ENCODE peak calls at places on chromosomes 16 and 17, in eight cellular contexts. S, Y, D, J, F, P, G and O are unnamed samples.

GRCh38 chr17:29004081-29004692 is 1.6 kb downstream of the SEZ6 start:
- DNase-seq in S (peak; percentile 41), Y (no peak), D (no peak), J (peak; percentile 45), F (peak; percentile 69), P (no peak), G (no peak), O (no peak)

GRCh38 chr16:63618896-63619295 is 1503.0 kb downstream of the CDH11 start:
- DNase-seq in S (no peak), Y (no peak), D (no peak), J (no peak), F (no peak), P (no peak), G (no peak), O (no peak)

GRCh38 chr17:73274490-73274889 is 12.8 kb upstream of the CPSF4L start:
- DNase-seq in S (no peak), Y (no peak), D (no peak), J (no peak), F (no peak), P (no peak), G (no peak), O (no peak)

GRCh38 chr17:39547713-39548478 is 59.8 kb downstream of the NEUROD2 start:
- DNase-seq in S (peak; percentile 49), Y (peak; percentile 59), D (peak; percentile 88), J (peak; percentile 82), F (peak; percentile 59), P (no peak), G (peak; percentile 60), O (peak; percentile 44)

GRCh38 chr17:77728022-77728671 is 230.4 kb upstream of the TNRC6C start:
- DNase-seq in S (no peak), Y (peak; percentile 61), D (no peak), J (peak; percentile 64), F (no peak), P (peak; percentile 79), G (peak; percentile 17), O (no peak)

GRCh38 chr17:7840875-7841274 is 6.9 kb downstream of the KDM6B start:
- DNase-seq in S (no peak), Y (no peak), D (no peak), J (no peak), F (no peak), P (no peak), G (no peak), O (no peak)

GRCh38 chr16:28188085-28188916 is 23.5 kb downstream of the XPO6 start:
- DNase-seq in S (no peak), Y (no peak), D (no peak), J (no peak), F (no peak), P (no peak), G (no peak), O (no peak)

GRCh38 chr16:85798901-85799496 is 345 bp downstream of the EMC8 start:
- DNase-seq in S (no peak), Y (peak; percentile 2), D (no peak), J (peak; percentile 47), F (no peak), P (no peak), G (peak; percentile 56), O (no peak)

GRCh38 chr16:73730496-73731090 is 566.0 kb upstream of the PSMD7 start:
- DNase-seq in S (no peak), Y (no peak), D (no peak), J (no peak), F (no peak), P (no peak), G (no peak), O (no peak)

GRCh38 chr17:66466933-66467367 is 164.5 kb downstream of the PRKCA start:
- DNase-seq in S (peak; percentile 98), Y (no peak), D (no peak), J (no peak), F (no peak), P (no peak), G (no peak), O (no peak)

GRCh38 chr16:48408688-48409087 is 23.5 kb upstream of the SIAH1 start:
- DNase-seq in S (peak; percentile 41), Y (no peak), D (no peak), J (peak; percentile 51), F (no peak), P (no peak), G (peak; percentile 58), O (no peak)

GRCh38 chr17:31787082-31787481 is 72.0 kb downstream of the COPRS start:
- DNase-seq in S (no peak), Y (no peak), D (no peak), J (no peak), F (no peak), P (no peak), G (no peak), O (no peak)

GRCh38 chr17:69410671-69411070 is 3.8 kb upstream of the MAP2K6 start:
- DNase-seq in S (no peak), Y (no peak), D (no peak), J (no peak), F (no peak), P (no peak), G (no peak), O (no peak)

GRCh38 chr16:67845291-67846062 is 1.3 kb upstream of the NUTF2 start:
- DNase-seq in S (no peak), Y (no peak), D (no peak), J (no peak), F (no peak), P (no peak), G (no peak), O (no peak)

GRCh38 chr17:79180358-79181005 is 105.9 kb downstream of the ENGASE start:
- DNase-seq in S (no peak), Y (no peak), D (no peak), J (no peak), F (no peak), P (no peak), G (no peak), O (no peak)

GRCh38 chr17:57523926-57524634 is 221.0 kb downstream of the CCDC182 start:
- DNase-seq in S (peak; percentile 90), Y (peak; percentile 76), D (no peak), J (peak; percentile 85), F (no peak), P (no peak), G (no peak), O (peak; percentile 71)

GRCh38 chr17:62307196-62307595 is 73.2 kb upstream of the EFCAB3 start:
- DNase-seq in S (no peak), Y (no peak), D (no peak), J (no peak), F (no peak), P (no peak), G (no peak), O (no peak)

GRCh38 chr17:79897243-79898063 is 58.2 kb upstream of the CBX4 start:
- DNase-seq in S (no peak), Y (no peak), D (no peak), J (no peak), F (no peak), P (no peak), G (peak; percentile 86), O (no peak)

GRCh38 chr17:46072998-46073397 is 73.9 kb downstream of the STH start:
- DNase-seq in S (peak; percentile 78), Y (no peak), D (no peak), J (no peak), F (no peak), P (no peak), G (no peak), O (no peak)

GRCh38 chr17:78534492-78535284 is 42.5 kb downstream of the DNAH17 start:
- DNase-seq in S (no peak), Y (peak; percentile 66), D (no peak), J (no peak), F (no peak), P (no peak), G (no peak), O (peak; percentile 24)

GRCh38 chr16:47732122-47732805 is 271.1 kb downstream of the PHKB start:
- DNase-seq in S (peak; percentile 92), Y (no peak), D (no peak), J (no peak), F (no peak), P (no peak), G (no peak), O (no peak)

GRCh38 chr17:43740541-43740940 is 18.1 kb downstream of the SOST start:
- DNase-seq in S (peak; percentile 55), Y (no peak), D (no peak), J (no peak), F (no peak), P (no peak), G (no peak), O (no peak)

GRCh38 chr17:32882734-32883133 is 5.8 kb upstream of the MYO1D start:
- DNase-seq in S (no peak), Y (no peak), D (no peak), J (no peak), F (no peak), P (no peak), G (no peak), O (no peak)

GRCh38 chr17:52383493-52384100 is 225.1 kb upstream of the CA10 start:
- DNase-seq in S (peak; percentile 50), Y (peak; percentile 69), D (peak; percentile 48), J (no peak), F (peak; percentile 87), P (peak; percentile 67), G (peak; percentile 68), O (no peak)

GRCh38 chr16:50666658-50667496 is 14.2 kb downstream of the SNX20 start:
- DNase-seq in S (no peak), Y (no peak), D (no peak), J (no peak), F (no peak), P (no peak), G (no peak), O (no peak)

GRCh38 chr16:84302111-84302954 is 7.7 kb downstream of the WFDC1 start:
- DNase-seq in S (no peak), Y (no peak), D (no peak), J (no peak), F (no peak), P (no peak), G (no peak), O (no peak)

GRCh38 chr17:49460401-49460800 is 34.7 kb upstream of the NGFR start:
- DNase-seq in S (no peak), Y (no peak), D (no peak), J (no peak), F (no peak), P (no peak), G (no peak), O (no peak)

GRCh38 chr17:81550830-81551457 is 1.2 kb downstream of the FAAP100 start:
- DNase-seq in S (no peak), Y (no peak), D (no peak), J (peak; percentile 25), F (no peak), P (no peak), G (no peak), O (no peak)